ENCODE peak calls at places on chromosomes 12 and 14, in nine cellular contexts. One of them, this sample, is unnamed.

GRCh38 chr12:46523446-46523845 is 150.9 kb upstream of the SLC38A2 start:
- DNase-seq in GM12864: no peak
- DNase-seq in mesothelial cell of epicardium: no peak
- DNase-seq in hepatocyte: no peak
- DNase-seq in GM06990: no peak
- DNase-seq in neural crest cell: no peak
- DNase-seq in ovary: peak
- DNase-seq in Peyer's patch: no peak
- DNase-seq in fibroblast of the aortic adventitia: no peak
- DNase-seq in this sample: no peak

GRCh38 chr12:118061011-118061875 is at the start of gene WSB2:
- DNase-seq in Peyer's patch: peak
- DNase-seq in neural crest cell: peak
- DNase-seq in ovary: peak
- DNase-seq in GM12864: no peak
- DNase-seq in hepatocyte: peak
- DNase-seq in GM06990: peak
- DNase-seq in mesothelial cell of epicardium: peak
- DNase-seq in fibroblast of the aortic adventitia: peak
- DNase-seq in this sample: peak

GRCh38 chr14:74882103-74882920 is 596 bp downstream of the DLST start:
- DNase-seq in ovary: peak
- DNase-seq in fibroblast of the aortic adventitia: peak
- DNase-seq in Peyer's patch: peak
- DNase-seq in neural crest cell: no peak
- DNase-seq in mesothelial cell of epicardium: peak
- DNase-seq in GM06990: no peak
- DNase-seq in GM12864: no peak
- DNase-seq in hepatocyte: peak
- DNase-seq in this sample: peak

GRCh38 chr12:111792155-111792876 is 25.6 kb downstream of the ALDH2 start:
- DNase-seq in GM12864: no peak
- DNase-seq in ovary: peak
- DNase-seq in GM06990: no peak
- DNase-seq in fibroblast of the aortic adventitia: peak
- DNase-seq in Peyer's patch: no peak
- DNase-seq in neural crest cell: no peak
- DNase-seq in hepatocyte: no peak
- DNase-seq in mesothelial cell of epicardium: no peak
- DNase-seq in this sample: no peak

GRCh38 chr12:115088328-115088994 is 404.5 kb upstream of the TBX3 start:
- DNase-seq in neural crest cell: no peak
- DNase-seq in GM06990: no peak
- DNase-seq in hepatocyte: peak
- DNase-seq in ovary: no peak
- DNase-seq in mesothelial cell of epicardium: no peak
- DNase-seq in GM12864: no peak
- DNase-seq in fibroblast of the aortic adventitia: no peak
- DNase-seq in Peyer's patch: no peak
- DNase-seq in this sample: no peak

GRCh38 chr14:79325071-79325470 is 886.2 kb downstream of the DIO2 start:
- DNase-seq in ovary: no peak
- DNase-seq in Peyer's patch: no peak
- DNase-seq in hepatocyte: no peak
- DNase-seq in GM06990: no peak
- DNase-seq in fibroblast of the aortic adventitia: no peak
- DNase-seq in GM12864: no peak
- DNase-seq in mesothelial cell of epicardium: no peak
- DNase-seq in neural crest cell: no peak
- DNase-seq in this sample: peak

GRCh38 chr12:90299121-90299520 is 590.5 kb upstream of the ATP2B1 start:
- DNase-seq in GM06990: peak
- DNase-seq in fibroblast of the aortic adventitia: no peak
- DNase-seq in ovary: no peak
- DNase-seq in neural crest cell: no peak
- DNase-seq in GM12864: peak
- DNase-seq in mesothelial cell of epicardium: no peak
- DNase-seq in hepatocyte: no peak
- DNase-seq in Peyer's patch: no peak
- DNase-seq in this sample: peak

GRCh38 chr14:72755766-72756165 is 138.1 kb downstream of the DPF3 start:
- DNase-seq in neural crest cell: no peak
- DNase-seq in GM12864: no peak
- DNase-seq in mesothelial cell of epicardium: no peak
- DNase-seq in fibroblast of the aortic adventitia: no peak
- DNase-seq in ovary: no peak
- DNase-seq in GM06990: no peak
- DNase-seq in Peyer's patch: no peak
- DNase-seq in hepatocyte: no peak
- DNase-seq in this sample: no peak

GRCh38 chr12:15446798-15447197 is 124.5 kb downstream of the PTPRO start:
- DNase-seq in fibroblast of the aortic adventitia: no peak
- DNase-seq in hepatocyte: no peak
- DNase-seq in GM06990: no peak
- DNase-seq in mesothelial cell of epicardium: no peak
- DNase-seq in Peyer's patch: no peak
- DNase-seq in neural crest cell: no peak
- DNase-seq in ovary: no peak
- DNase-seq in GM12864: no peak
- DNase-seq in this sample: peak

GRCh38 chr12:76641073-76641472 is 81.5 kb upstream of the OSBPL8 start:
- DNase-seq in hepatocyte: no peak
- DNase-seq in mesothelial cell of epicardium: no peak
- DNase-seq in GM12864: no peak
- DNase-seq in ovary: no peak
- DNase-seq in neural crest cell: no peak
- DNase-seq in GM06990: no peak
- DNase-seq in fibroblast of the aortic adventitia: no peak
- DNase-seq in Peyer's patch: no peak
- DNase-seq in this sample: no peak

GRCh38 chr12:63319936-63320633 is 169.1 kb upstream of the AVPR1A start:
- DNase-seq in mesothelial cell of epicardium: no peak
- DNase-seq in GM12864: no peak
- DNase-seq in fibroblast of the aortic adventitia: no peak
- DNase-seq in Peyer's patch: no peak
- DNase-seq in hepatocyte: no peak
- DNase-seq in neural crest cell: no peak
- DNase-seq in GM06990: no peak
- DNase-seq in ovary: no peak
- DNase-seq in this sample: peak

GRCh38 chr14:104135121-104135903 is 3.1 kb upstream of the KIF26A start:
- DNase-seq in GM12864: no peak
- DNase-seq in ovary: peak
- DNase-seq in neural crest cell: peak
- DNase-seq in mesothelial cell of epicardium: peak
- DNase-seq in Peyer's patch: no peak
- DNase-seq in fibroblast of the aortic adventitia: no peak
- DNase-seq in GM06990: no peak
- DNase-seq in hepatocyte: peak
- DNase-seq in this sample: peak

GRCh38 chr12:95959107-95959506 is 16.0 kb downstream of the AMDHD1 start:
- DNase-seq in GM12864: no peak
- DNase-seq in ovary: no peak
- DNase-seq in mesothelial cell of epicardium: no peak
- DNase-seq in neural crest cell: no peak
- DNase-seq in Peyer's patch: no peak
- DNase-seq in GM06990: no peak
- DNase-seq in fibroblast of the aortic adventitia: peak
- DNase-seq in hepatocyte: no peak
- DNase-seq in this sample: peak

GRCh38 chr12:107458163-107458562 is 227.4 kb upstream of the PWP1 start:
- DNase-seq in hepatocyte: no peak
- DNase-seq in ovary: no peak
- DNase-seq in fibroblast of the aortic adventitia: peak
- DNase-seq in Peyer's patch: no peak
- DNase-seq in GM12864: no peak
- DNase-seq in neural crest cell: no peak
- DNase-seq in GM06990: no peak
- DNase-seq in mesothelial cell of epicardium: no peak
- DNase-seq in this sample: no peak

GRCh38 chr12:121803861-121804416 is at the start of gene SETD1B:
- DNase-seq in neural crest cell: no peak
- DNase-seq in mesothelial cell of epicardium: no peak
- DNase-seq in fibroblast of the aortic adventitia: peak
- DNase-seq in ovary: peak
- DNase-seq in GM06990: peak
- DNase-seq in Peyer's patch: no peak
- DNase-seq in GM12864: no peak
- DNase-seq in hepatocyte: peak
- DNase-seq in this sample: peak

GRCh38 chr14:103286968-103287850 is 46.8 kb upstream of the EIF5 start:
- DNase-seq in ovary: no peak
- DNase-seq in mesothelial cell of epicardium: no peak
- DNase-seq in Peyer's patch: no peak
- DNase-seq in hepatocyte: no peak
- DNase-seq in fibroblast of the aortic adventitia: no peak
- DNase-seq in neural crest cell: no peak
- DNase-seq in GM12864: no peak
- DNase-seq in GM06990: no peak
- DNase-seq in this sample: no peak

GRCh38 chr12:11888029-11888428 is 182.7 kb upstream of the BCL2L14 start:
- DNase-seq in neural crest cell: no peak
- DNase-seq in GM12864: no peak
- DNase-seq in mesothelial cell of epicardium: no peak
- DNase-seq in Peyer's patch: no peak
- DNase-seq in fibroblast of the aortic adventitia: no peak
- DNase-seq in hepatocyte: no peak
- DNase-seq in GM06990: no peak
- DNase-seq in ovary: no peak
- DNase-seq in this sample: no peak

GRCh38 chr12:104684884-104685283 is 228.1 kb downstream of the CHST11 start:
- DNase-seq in mesothelial cell of epicardium: no peak
- DNase-seq in ovary: no peak
- DNase-seq in Peyer's patch: no peak
- DNase-seq in GM12864: no peak
- DNase-seq in hepatocyte: no peak
- DNase-seq in neural crest cell: no peak
- DNase-seq in GM06990: no peak
- DNase-seq in fibroblast of the aortic adventitia: peak
- DNase-seq in this sample: peak

GRCh38 chr14:105533811-105534498 is 7.6 kb downstream of the TMEM121 start:
- DNase-seq in mesothelial cell of epicardium: no peak
- DNase-seq in fibroblast of the aortic adventitia: no peak
- DNase-seq in neural crest cell: no peak
- DNase-seq in GM06990: no peak
- DNase-seq in GM12864: no peak
- DNase-seq in ovary: no peak
- DNase-seq in hepatocyte: no peak
- DNase-seq in Peyer's patch: no peak
- DNase-seq in this sample: no peak

GRCh38 chr12:50803230-50803629 is 39.3 kb downstream of the ATF1 start:
- DNase-seq in Peyer's patch: no peak
- DNase-seq in mesothelial cell of epicardium: no peak
- DNase-seq in fibroblast of the aortic adventitia: no peak
- DNase-seq in hepatocyte: no peak
- DNase-seq in ovary: no peak
- DNase-seq in GM12864: no peak
- DNase-seq in GM06990: no peak
- DNase-seq in neural crest cell: no peak
- DNase-seq in this sample: no peak

GRCh38 chr12:6827982-6828670 is at the start of gene P3H3:
- DNase-seq in fibroblast of the aortic adventitia: peak
- DNase-seq in neural crest cell: peak
- DNase-seq in hepatocyte: peak
- DNase-seq in GM06990: no peak
- DNase-seq in GM12864: no peak
- DNase-seq in ovary: peak
- DNase-seq in mesothelial cell of epicardium: peak
- DNase-seq in Peyer's patch: no peak
- DNase-seq in this sample: peak
- TF ChIP-seq CTCF in fibroblast of the aortic adventitia: no peak
- TF ChIP-seq CTCF in neural crest cell: no peak
- TF ChIP-seq CTCF in hepatocyte: peak
- TF ChIP-seq CTCF in GM06990: no peak
- TF ChIP-seq CTCF in GM12864: no peak
- TF ChIP-seq CTCF in ovary: no peak
- TF ChIP-seq CTCF in mesothelial cell of epicardium: no peak
- TF ChIP-seq CTCF in Peyer's patch: no peak
- TF ChIP-seq CTCF in this sample: no peak

DNA sequence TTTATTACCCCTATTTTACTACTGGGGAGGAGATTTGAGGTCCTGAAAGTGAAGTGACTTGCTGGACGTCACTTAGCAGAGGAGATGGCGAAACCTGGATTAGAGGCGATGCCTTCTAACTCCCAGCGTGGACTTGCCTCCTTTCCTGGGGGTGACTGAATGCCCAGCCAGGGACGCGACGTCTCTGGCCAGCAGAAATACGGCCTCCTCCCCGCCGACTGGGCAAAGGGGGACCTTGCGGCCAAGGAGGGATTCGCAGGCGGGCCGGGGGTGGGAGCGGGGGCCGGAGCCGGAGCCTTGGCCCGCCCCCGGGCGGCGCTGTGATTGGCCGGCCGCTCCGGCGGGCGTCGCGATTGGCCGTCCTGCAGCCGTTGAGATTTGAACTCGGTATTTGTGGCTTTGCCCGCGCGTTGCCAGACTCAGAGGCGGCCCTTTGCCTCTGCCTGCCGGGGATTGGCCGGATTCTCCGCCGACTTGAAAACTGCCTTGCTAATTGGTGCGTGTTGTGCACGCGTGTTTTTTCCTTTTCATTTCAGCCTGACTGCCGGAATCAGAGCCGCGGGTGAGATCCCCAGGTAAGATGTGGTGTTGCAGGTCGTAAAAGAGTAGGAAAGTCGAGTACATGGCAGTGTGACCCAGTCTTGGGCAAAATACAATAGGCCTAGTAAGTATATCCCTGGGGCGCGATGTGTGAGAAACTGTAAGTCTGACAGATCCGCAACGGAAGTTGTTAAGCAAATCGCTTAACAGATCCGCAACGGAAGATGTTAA is at the start of gene NCAPD2:
- DNase-seq in ovary: peak
- DNase-seq in fibroblast of the aortic adventitia: peak
- DNase-seq in mesothelial cell of epicardium: peak
- DNase-seq in hepatocyte: peak
- DNase-seq in Peyer's patch: peak
- DNase-seq in GM12864: peak
- DNase-seq in neural crest cell: peak
- DNase-seq in GM06990: peak
- DNase-seq in this sample: peak
- TF ChIP-seq CTCF in ovary: peak
- TF ChIP-seq CTCF in fibroblast of the aortic adventitia: peak
- TF ChIP-seq CTCF in mesothelial cell of epicardium: peak
- TF ChIP-seq CTCF in hepatocyte: no peak
- TF ChIP-seq CTCF in Peyer's patch: no peak
- TF ChIP-seq CTCF in GM12864: peak
- TF ChIP-seq CTCF in neural crest cell: peak
- TF ChIP-seq CTCF in GM06990: no peak
- TF ChIP-seq CTCF in this sample: peak

GRCh38 chr12:14443531-14443930 is 78.0 kb downstream of the ATF7IP start:
- DNase-seq in Peyer's patch: no peak
- DNase-seq in GM06990: no peak
- DNase-seq in GM12864: no peak
- DNase-seq in fibroblast of the aortic adventitia: peak
- DNase-seq in hepatocyte: no peak
- DNase-seq in ovary: no peak
- DNase-seq in mesothelial cell of epicardium: no peak
- DNase-seq in neural crest cell: no peak
- DNase-seq in this sample: peak
- TF ChIP-seq CTCF in Peyer's patch: no peak
- TF ChIP-seq CTCF in GM06990: no peak
- TF ChIP-seq CTCF in GM12864: no peak
- TF ChIP-seq CTCF in fibroblast of the aortic adventitia: no peak
- TF ChIP-seq CTCF in hepatocyte: no peak
- TF ChIP-seq CTCF in ovary: no peak
- TF ChIP-seq CTCF in mesothelial cell of epicardium: no peak
- TF ChIP-seq CTCF in neural crest cell: no peak
- TF ChIP-seq CTCF in this sample: no peak

GRCh38 chr12:55938826-55939501 is 8.0 kb downstream of the DGKA start:
- DNase-seq in mesothelial cell of epicardium: no peak
- DNase-seq in ovary: no peak
- DNase-seq in fibroblast of the aortic adventitia: no peak
- DNase-seq in GM06990: no peak
- DNase-seq in Peyer's patch: no peak
- DNase-seq in GM12864: no peak
- DNase-seq in hepatocyte: no peak
- DNase-seq in neural crest cell: no peak
- DNase-seq in this sample: no peak
- TF ChIP-seq CTCF in mesothelial cell of epicardium: no peak
- TF ChIP-seq CTCF in ovary: no peak
- TF ChIP-seq CTCF in fibroblast of the aortic adventitia: no peak
- TF ChIP-seq CTCF in GM06990: no peak
- TF ChIP-seq CTCF in Peyer's patch: no peak
- TF ChIP-seq CTCF in GM12864: no peak
- TF ChIP-seq CTCF in hepatocyte: no peak
- TF ChIP-seq CTCF in neural crest cell: no peak
- TF ChIP-seq CTCF in this sample: no peak

This sample was measured in choroid plexus epithelial cell.